ENCODE peak calls at places on chromosomes 5 and 9, in seven cellular contexts. L is HTR-8/SVneo; U is MCF 10A; W is GM04504; R is stimulated activated CD8-positive, alpha-beta memory T cell treated with anti-CD3 and anti-CD28 coated beads, Interleukin-2, amount 100 ng/mL, for 1 hour; G is activated effector memory CD4-positive, alpha-beta T cell treated with Interleukin-2 at 50 U/mL for 16 hours; B is thyroid gland. J is an unnamed sample.

GRCh38 chr5:127088226-127088625 is 14.9 kb upstream of the C5orf63 start:
- DNase-seq in R (no peak), G (no peak), W (peak), B (no peak), U (peak), L (peak), J (no peak)

GRCh38 chr9:78278801-78279200 is 18.1 kb upstream of the PSAT1 start:
- DNase-seq in U (no peak), W (no peak), G (no peak), B (peak), R (no peak), L (no peak), J (no peak)

GRCh38 chr9:14780251-14780650 is 57.7 kb upstream of the CER1 start:
- DNase-seq in B (no peak), L (no peak), R (no peak), U (no peak), W (no peak), G (no peak), J (no peak)

GRCh38 chr5:57338068-57338848 is 144.4 kb downstream of the ACTBL2 start:
- DNase-seq in R (no peak), B (no peak), L (peak), U (peak), W (no peak), G (no peak), J (peak)

GRCh38 chr5:174319551-174319950 is 274.0 kb downstream of the NSG2 start:
- DNase-seq in B (no peak), L (no peak), W (no peak), R (no peak), G (no peak), U (no peak), J (no peak)

GRCh38 chr5:4387295-4387694 is 752.8 kb upstream of the ADAMTS16 start:
- DNase-seq in G (no peak), W (no peak), R (no peak), L (no peak), U (peak), B (no peak), J (no peak)

GRCh38 chr9:84000186-84000585 is 19.6 kb downstream of the RMI1 start:
- DNase-seq in W (no peak), R (no peak), G (no peak), B (no peak), U (no peak), L (no peak), J (no peak)

GRCh38 chr9:132199056-132199455 is 37.2 kb downstream of the NTNG2 start:
- DNase-seq in W (no peak), G (no peak), L (no peak), U (no peak), B (no peak), R (no peak), J (no peak)

GRCh38 chr5:119105971-119106370 is 35.1 kb downstream of the DMXL1 start:
- DNase-seq in U (no peak), B (no peak), R (no peak), L (no peak), W (no peak), G (no peak), J (no peak)

J was measured in SK-N-DZ.